ENCODE peak calls at places on chromosomes 1 and 21, in six cellular contexts. X is K562, T is neural progenitor cell, V is hepatocyte, P is PC-3, O is endothelial cell of umbilical vein. J is an unnamed sample.

GRCh38 chr1:70887936-70888335 is 159.7 kb downstream of the PTGER3 start:
- DNase-seq in X (no peak), T (no peak), V (peak; percentile 21), P (no peak), O (no peak), J (no peak)

GRCh38 chr1:21874778-21875547 is 62.1 kb downstream of the HSPG2 start:
- DNase-seq in X (no peak), T (no peak), V (no peak), P (no peak), O (no peak), J (no peak)

GRCh38 chr1:209802117-209802779 is 3.7 kb downstream of the IRF6 start:
- DNase-seq in X (no peak), T (no peak), V (no peak), P (no peak), O (peak; percentile 94), J (no peak)

GRCh38 chr1:45887156-45887842 is 83.9 kb downstream of the MAST2 start:
- DNase-seq in X (no peak), T (no peak), V (no peak), P (no peak), O (no peak), J (no peak)

GRCh38 chr1:172967936-172968335 is 82.8 kb downstream of the TNFSF18 start:
- DNase-seq in X (no peak), T (no peak), V (no peak), P (no peak), O (no peak), J (no peak)

GRCh38 chr21:45920824-45921600 is 60.6 kb upstream of the COL6A1 start:
- DNase-seq in X (no peak), T (no peak), V (no peak), P (no peak), O (no peak), J (no peak)

GRCh38 chr1:157470276-157470675 is 82.0 kb downstream of the FCRL5 start:
- DNase-seq in X (no peak), T (no peak), V (no peak), P (no peak), O (no peak), J (no peak)

GRCh38 chr1:243723458-243724043 is 126.5 kb downstream of the AKT3 start:
- DNase-seq in X (no peak), T (no peak), V (no peak), P (no peak), O (no peak), J (no peak)

GRCh38 chr1:153336650-153337049 is 12.0 kb downstream of the PGLYRP4 start:
- DNase-seq in X (no peak), T (no peak), V (no peak), P (no peak), O (no peak), J (no peak)

GRCh38 chr1:234607091-234608025 is 2.6 kb downstream of the IRF2BP2 start:
- DNase-seq in X (no peak), T (peak; percentile 86), V (no peak), P (peak; percentile 25), O (peak; percentile 52), J (peak; percentile 47)

GRCh38 chr1:77511440-77511840 is 171.0 kb downstream of the ZZZ3 start:
- DNase-seq in X (no peak), T (no peak), V (no peak), P (peak; percentile 87), O (peak; percentile 85), J (no peak)

GRCh38 chr1:208234721-208235120 is 9.5 kb downstream of the PLXNA2 start:
- DNase-seq in X (no peak), T (no peak), V (no peak), P (no peak), O (no peak), J (no peak)

GRCh38 chr1:204882479-204882878 is 11.8 kb downstream of the NFASC start:
- DNase-seq in X (no peak), T (no peak), V (no peak), P (no peak), O (no peak), J (no peak)

GRCh38 chr1:3074800-3075199 is 5.8 kb downstream of the PRDM16 start:
- DNase-seq in X (no peak), T (no peak), V (no peak), P (no peak), O (no peak), J (no peak)

GRCh38 chr1:119329521-119329920 is 39.1 kb upstream of the HAO2 start:
- DNase-seq in X (no peak), T (no peak), V (no peak), P (no peak), O (no peak), J (no peak)

GRCh38 chr1:66261370-66261769 is 272.6 kb upstream of the SGIP1 start:
- DNase-seq in X (no peak), T (no peak), V (no peak), P (peak; percentile 29), O (no peak), J (no peak)

GRCh38 chr1:116374340-116375164 is 1.5 kb downstream of the ATP1A1 start:
- DNase-seq in X (no peak), T (peak; percentile 60), V (no peak), P (no peak), O (peak; percentile 16), J (peak; percentile 36)

GRCh38 chr1:209576798-209577197 is 6.7 kb upstream of the CAMK1G start:
- DNase-seq in X (peak; percentile 83), T (peak; percentile 85), V (peak; percentile 90), P (peak; percentile 98), O (peak; percentile 72), J (peak; percentile 66)

GRCh38 chr1:65471901-65472332 is 51.4 kb downstream of the LEPR start:
- DNase-seq in X (no peak), T (no peak), V (no peak), P (no peak), O (no peak), J (no peak)

GRCh38 chr1:12001249-12001917 is 17.9 kb upstream of the MIIP start:
- DNase-seq in X (no peak), T (peak; percentile 78), V (no peak), P (peak; percentile 30), O (no peak), J (peak; percentile 50)
- TF ChIP-seq CTCF in X (peak; percentile 82), T (peak; percentile 86), V (peak; percentile 46), P (peak; percentile 66), O (peak; percentile 61), J (peak; percentile 61)

GRCh38 chr21:29316029-29316742 is 17.5 kb downstream of the BACH1 start:
- DNase-seq in X (no peak), T (no peak), V (no peak), P (no peak), O (no peak), J (no peak)

GRCh38 chr21:29315155-29315749 is 16.5 kb downstream of the BACH1 start:
- DNase-seq in X (no peak), T (no peak), V (no peak), P (no peak), O (no peak), J (no peak)

GRCh38 chr21:29316806-29317205 is 18.1 kb downstream of the BACH1 start:
- DNase-seq in X (no peak), T (no peak), V (no peak), P (no peak), O (no peak), J (no peak)

GRCh38 chr21:29311802-29312201 is 13.1 kb downstream of the BACH1 start:
- DNase-seq in X (no peak), T (no peak), V (no peak), P (no peak), O (no peak), J (no peak)

DNA sequence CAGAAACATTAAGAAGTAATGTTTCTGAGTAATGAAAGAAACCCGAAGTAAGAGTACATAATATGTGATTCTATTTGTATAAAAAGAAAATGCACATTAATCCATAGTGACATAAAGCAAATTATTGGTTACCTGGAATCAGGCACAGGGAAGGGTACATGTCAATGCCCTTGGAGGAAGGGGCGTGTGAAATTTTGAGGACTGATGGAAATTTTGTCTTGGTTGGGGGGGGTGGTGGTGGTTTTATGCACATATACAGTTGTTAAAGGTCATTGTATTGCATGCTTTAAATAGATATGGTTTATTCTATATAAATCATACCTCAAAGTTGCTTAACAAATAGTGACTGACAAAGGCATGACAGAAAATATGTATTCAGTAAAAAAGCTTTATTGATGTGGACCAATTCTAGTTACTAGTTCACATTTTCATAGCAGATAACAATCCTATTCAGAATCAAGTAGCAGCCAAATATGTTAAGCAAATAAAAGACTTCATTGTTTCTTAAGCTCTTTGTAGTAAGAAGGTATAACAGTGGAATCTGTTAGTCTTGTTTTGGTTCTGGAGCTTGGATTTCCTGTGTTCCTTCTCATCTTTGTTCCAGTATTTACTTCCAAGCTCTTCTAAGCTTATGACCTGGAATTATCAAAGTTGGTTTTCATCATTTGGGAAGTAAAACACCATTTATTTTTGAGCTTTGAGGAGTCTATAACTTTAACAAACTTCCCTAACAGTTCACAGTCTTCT is 15.1 kb downstream of the BACH1 start:
- DNase-seq in X (no peak), T (no peak), V (no peak), P (no peak), O (peak; percentile 55), J (no peak)
- H4K20me1 ChIP-seq in X (no peaks in the 10 kb centered on the region), T (peaks cover 13% of the 10 kb centered on the region), V (peaks cover 97% of the 10 kb centered on the region), P (peaks cover 68% of the 10 kb centered on the region), O (peaks cover 24% of the 10 kb centered on the region), J (peaks cover 81% of the 10 kb centered on the region)

GRCh38 chr1:216833516-216833915 is 110.3 kb upstream of the ESRRG start:
- DNase-seq in X (no peak), T (no peak), V (no peak), P (no peak), O (no peak), J (no peak)

GRCh38 chr1:216826629-216827028 is 103.4 kb upstream of the ESRRG start:
- DNase-seq in X (no peak), T (no peak), V (peak; percentile 13), P (no peak), O (no peak), J (no peak)

GRCh38 chr1:216830836-216831235 is 107.6 kb upstream of the ESRRG start:
- DNase-seq in X (no peak), T (no peak), V (no peak), P (peak; percentile 26), O (no peak), J (no peak)

GRCh38 chr1:216832192-216832591 is 109.0 kb upstream of the ESRRG start:
- DNase-seq in X (no peak), T (no peak), V (no peak), P (no peak), O (no peak), J (no peak)

GRCh38 chr1:216830402-216830801 is 107.2 kb upstream of the ESRRG start:
- DNase-seq in X (no peak), T (no peak), V (peak; percentile 35), P (no peak), O (no peak), J (no peak)
- TF ChIP-seq CTCF in X (no peak), T (no peak), V (no peak), P (no peak), O (no peak), J (no peak)

GRCh38 chr21:44778094-44778493 is 23.5 kb downstream of the UBE2G2 start:
- DNase-seq in X (no peak), T (no peak), V (no peak), P (no peak), O (no peak), J (peak; percentile 19)

GRCh38 chr21:44779417-44780139 is 22.0 kb downstream of the UBE2G2 start:
- DNase-seq in X (no peak), T (no peak), V (no peak), P (no peak), O (no peak), J (no peak)

GRCh38 chr21:44780140-44780508 is 21.5 kb downstream of the UBE2G2 start:
- DNase-seq in X (no peak), T (no peak), V (no peak), P (no peak), O (no peak), J (no peak)

GRCh38 chr21:44778983-44779382 is 22.6 kb downstream of the UBE2G2 start:
- DNase-seq in X (no peak), T (no peak), V (no peak), P (no peak), O (no peak), J (no peak)

GRCh38 chr21:44778499-44778911 is 23.1 kb downstream of the UBE2G2 start:
- DNase-seq in X (no peak), T (no peak), V (peak; percentile 55), P (peak; percentile 53), O (no peak), J (no peak)
- H4K20me1 ChIP-seq in X (peaks cover 12% of the 10 kb centered on the region), T (peaks cover 9% of the 10 kb centered on the region), V (no peaks in the 10 kb centered on the region), P (no peaks in the 10 kb centered on the region), O (no peaks in the 10 kb centered on the region), J (peaks cover 36% of the 10 kb centered on the region)

J was measured in DND-41.